ENCODE peak calls at places on chromosome 12, in eight cellular contexts. K is WTC11, O is cardiac fibroblast, T is spleen, G is stomach, D is glutamatergic neuron, P is kidney epithelial cell, V is fibroblast of mammary gland. N is an unnamed sample.

GRCh38 chr12:102479099-102479887 is 1.1 kb downstream of the IGF1 start:
- DNase-seq in O (no peak), T (no peak), P (no peak), K (no peak), V (no peak), D (no peak), G (no peak), N (no peak)

GRCh38 chr12:101207086-101207780 is 2.8 kb downstream of the SLC5A8 start:
- DNase-seq in G (no peak), T (no peak), O (no peak), K (no peak), D (no peak), P (no peak), V (no peak), N (no peak)

GRCh38 chr12:119423285-119423684 is 88.8 kb downstream of the CCDC60 start:
- DNase-seq in O (no peak), G (no peak), K (peak), P (no peak), V (no peak), D (peak), T (no peak), N (no peak)

GRCh38 chr12:104958946-104959841 is 1.1 kb upstream of the SLC41A2 start:
- DNase-seq in K (no peak), P (no peak), T (peak), V (peak), G (no peak), D (no peak), O (peak), N (no peak)

GRCh38 chr12:125533434-125534029 is 468.3 kb downstream of the AACS start:
- DNase-seq in O (no peak), D (peak), G (peak), P (no peak), T (no peak), K (peak), V (no peak), N (peak)

GRCh38 chr12:20627001-20627588 is 68.0 kb upstream of the SLCO1C1 start:
- DNase-seq in D (no peak), G (no peak), K (no peak), P (no peak), T (no peak), O (no peak), V (no peak), N (no peak)

GRCh38 chr12:131900397-131900796 is 6.0 kb downstream of the ULK1 start:
- DNase-seq in O (no peak), V (no peak), K (no peak), G (no peak), P (no peak), D (no peak), T (peak), N (no peak)

GRCh38 chr12:62767946-62768345 is 167.0 kb downstream of the PPM1H start:
- DNase-seq in K (no peak), T (no peak), G (no peak), D (no peak), V (no peak), P (no peak), O (no peak), N (no peak)

GRCh38 chr12:18723752-18724151 is 14.1 kb downstream of the PLCZ1 start:
- DNase-seq in K (no peak), V (peak), D (no peak), G (no peak), P (peak), O (peak), T (no peak), N (no peak)

GRCh38 chr12:119322324-119322723 is 12.2 kb upstream of the CCDC60 start:
- DNase-seq in P (no peak), O (no peak), D (no peak), V (no peak), G (no peak), T (no peak), K (no peak), N (no peak)

GRCh38 chr12:2677142-2677880 is 117.5 kb upstream of the FKBP4 start:
- DNase-seq in K (no peak), V (no peak), T (peak), O (no peak), D (no peak), G (no peak), P (no peak), N (no peak)

GRCh38 chr12:93379432-93380308 is 1.9 kb downstream of the NUDT4 start:
- DNase-seq in T (no peak), G (no peak), K (no peak), V (no peak), D (no peak), P (no peak), O (no peak), N (no peak)

GRCh38 chr12:69929531-69929930 is 104.5 kb downstream of the MYRFL start:
- DNase-seq in D (no peak), G (no peak), O (peak), P (no peak), T (no peak), K (no peak), V (peak), N (no peak)

GRCh38 chr12:56080556-56081138 is 682 bp downstream of the ERBB3 start:
- DNase-seq in G (peak), D (no peak), K (peak), V (no peak), T (no peak), P (no peak), O (no peak), N (peak)

GRCh38 chr12:7645395-7646177 is 20.1 kb downstream of the APOBEC1 start:
- DNase-seq in D (peak), T (no peak), P (no peak), O (peak), V (peak), G (no peak), K (peak), N (no peak)

GRCh38 chr12:5467941-5468340 is 36.0 kb downstream of the NTF3 start:
- DNase-seq in P (no peak), T (no peak), D (no peak), O (no peak), G (no peak), V (no peak), K (no peak), N (no peak)

GRCh38 chr12:20101046-20101445 is 267.3 kb upstream of the PDE3A start:
- DNase-seq in K (no peak), V (no peak), O (peak), P (no peak), T (no peak), D (no peak), G (no peak), N (no peak)

GRCh38 chr12:111437816-111438454 is 32.2 kb downstream of the SH2B3 start:
- DNase-seq in V (peak), D (no peak), O (peak), G (no peak), T (peak), P (peak), K (no peak), N (no peak)

GRCh38 chr12:38771871-38772270 is 133.5 kb downstream of the CPNE8 start:
- DNase-seq in V (no peak), P (no peak), G (no peak), K (no peak), O (peak), D (no peak), T (no peak), N (no peak)

GRCh38 chr12:122137681-122138080 is 36.3 kb downstream of the IL31 start:
- DNase-seq in G (no peak), O (no peak), K (peak), P (no peak), D (no peak), V (no peak), T (no peak), N (no peak)

GRCh38 chr12:54126696-54127537 is 61.9 kb downstream of the SMUG1 start:
- DNase-seq in T (peak), P (no peak), K (peak), O (no peak), G (peak), D (no peak), V (peak), N (no peak)

GRCh38 chr12:88642675-88643431 is 62.6 kb upstream of the KITLG start:
- DNase-seq in D (no peak), T (no peak), P (no peak), O (no peak), K (no peak), G (no peak), V (no peak), N (no peak)

GRCh38 chr12:121524196-121524930 is 56.5 kb downstream of the KDM2B start:
- DNase-seq in P (no peak), V (no peak), T (no peak), D (peak), G (no peak), O (no peak), K (no peak), N (no peak)

GRCh38 chr12:121532503-121533390 is 48.1 kb downstream of the KDM2B start:
- DNase-seq in G (no peak), K (no peak), O (peak), T (no peak), P (no peak), V (peak), D (no peak), N (no peak)

GRCh38 chr12:88166179-88166578 is 24.1 kb downstream of the TMTC3 start:
- DNase-seq in T (no peak), V (no peak), G (no peak), O (no peak), P (no peak), K (no peak), D (no peak), N (no peak)

GRCh38 chr12:81284137-81284536 is 206.3 kb downstream of the ACSS3 start:
- DNase-seq in V (peak), O (no peak), P (no peak), G (no peak), D (no peak), K (no peak), T (no peak), N (no peak)

GRCh38 chr12:95574799-95575452 is 23.6 kb upstream of the USP44 start:
- DNase-seq in P (no peak), D (no peak), G (no peak), K (no peak), O (peak), V (peak), T (no peak), N (no peak)

GRCh38 chr12:88946377-88946997 is 366.2 kb upstream of the KITLG start:
- DNase-seq in K (no peak), V (peak), T (no peak), P (no peak), D (no peak), O (peak), G (no peak), N (no peak)

GRCh38 chr12:49945394-49946080 is 5.0 kb upstream of the AQP2 start:
- DNase-seq in G (peak), D (peak), V (peak), K (peak), O (peak), T (peak), P (peak), N (peak)

GRCh38 chr12:53324113-53324778 is 2.8 kb upstream of the AAAS start:
- DNase-seq in D (peak), G (peak), V (no peak), K (no peak), P (no peak), T (peak), O (no peak), N (no peak)

GRCh38 chr12:89450922-89451321 is 73.7 kb downstream of the GALNT4 start:
- DNase-seq in K (no peak), T (no peak), G (no peak), O (peak), V (no peak), D (no peak), P (no peak), N (no peak)

GRCh38 chr12:32761716-32762115 is 6.0 kb upstream of the YARS2 start:
- DNase-seq in P (no peak), G (no peak), V (no peak), T (no peak), K (no peak), O (no peak), D (no peak), N (no peak)

GRCh38 chr12:56257491-56258067 is 605 bp downstream of the ANKRD52 start:
- DNase-seq in G (no peak), P (no peak), D (peak), V (peak), K (peak), O (peak), T (no peak), N (no peak)

GRCh38 chr12:96416033-96416790 is 16.0 kb upstream of the CDK17 start:
- DNase-seq in D (no peak), O (peak), G (no peak), V (peak), P (peak), T (no peak), K (no peak), N (no peak)

GRCh38 chr12:20367731-20368652 is at the start of gene PDE3A:
- DNase-seq in K (peak), V (peak), P (no peak), T (peak), O (peak), D (peak), G (no peak), N (peak)

GRCh38 chr12:26971963-26972362 is 33.7 kb downstream of the FGFR1OP2 start:
- DNase-seq in O (no peak), T (no peak), P (no peak), V (no peak), K (no peak), D (no peak), G (no peak), N (no peak)

GRCh38 chr12:108644743-108645120 is 11.0 kb upstream of the SELPLG start:
- DNase-seq in O (no peak), D (no peak), P (no peak), T (no peak), V (no peak), K (no peak), G (no peak), N (no peak)

GRCh38 chr12:68538722-68539614 is 71.7 kb upstream of the RAP1B start:
- DNase-seq in K (peak), P (no peak), O (peak), V (peak), T (no peak), D (no peak), G (peak), N (no peak)

GRCh38 chr12:3119745-3120660 is 42.8 kb downstream of the TSPAN9 start:
- DNase-seq in D (no peak), K (no peak), O (peak), G (no peak), P (no peak), T (no peak), V (peak), N (no peak)

DNA sequence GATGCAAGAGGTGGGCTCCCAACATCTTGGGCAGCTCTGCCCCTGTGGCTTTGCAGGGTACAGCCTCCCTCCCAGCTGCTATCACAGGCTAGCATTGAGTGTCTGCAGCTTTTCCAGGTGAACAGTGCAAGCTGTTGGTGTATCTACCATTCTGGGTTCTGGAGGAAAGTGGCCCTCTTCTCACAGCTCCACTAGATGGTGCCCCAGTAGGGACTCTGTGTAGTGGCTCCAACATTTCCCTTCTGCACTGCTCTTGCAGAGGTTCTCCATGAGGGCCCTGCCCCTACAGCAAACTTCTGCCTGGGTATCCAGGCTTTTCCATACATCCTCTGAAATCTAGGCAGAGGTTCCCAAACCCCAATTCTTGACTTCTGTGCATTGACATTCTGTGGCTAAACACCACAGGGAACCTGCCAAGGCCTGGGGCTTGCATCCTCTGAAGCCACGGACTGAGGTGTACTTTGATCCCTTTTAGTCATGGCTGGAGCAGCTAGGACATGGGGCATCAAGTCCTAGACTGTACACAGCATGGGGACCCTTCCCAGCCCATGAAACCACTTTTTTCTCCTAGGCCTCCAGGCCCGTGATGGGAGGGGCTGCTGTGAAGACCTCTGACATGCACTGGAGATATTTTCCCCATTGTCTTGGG is 24.0 kb upstream of the SLC38A1 start:
- DNase-seq in T (no peak), K (no peak), G (no peak), D (no peak), V (peak), O (peak), P (no peak), N (no peak)
- TF ChIP-seq CTCF in T (no peak), K (no peak), G (no peak), D (no peak), V (peak), O (peak), P (peak), N (no peak)

DNA sequence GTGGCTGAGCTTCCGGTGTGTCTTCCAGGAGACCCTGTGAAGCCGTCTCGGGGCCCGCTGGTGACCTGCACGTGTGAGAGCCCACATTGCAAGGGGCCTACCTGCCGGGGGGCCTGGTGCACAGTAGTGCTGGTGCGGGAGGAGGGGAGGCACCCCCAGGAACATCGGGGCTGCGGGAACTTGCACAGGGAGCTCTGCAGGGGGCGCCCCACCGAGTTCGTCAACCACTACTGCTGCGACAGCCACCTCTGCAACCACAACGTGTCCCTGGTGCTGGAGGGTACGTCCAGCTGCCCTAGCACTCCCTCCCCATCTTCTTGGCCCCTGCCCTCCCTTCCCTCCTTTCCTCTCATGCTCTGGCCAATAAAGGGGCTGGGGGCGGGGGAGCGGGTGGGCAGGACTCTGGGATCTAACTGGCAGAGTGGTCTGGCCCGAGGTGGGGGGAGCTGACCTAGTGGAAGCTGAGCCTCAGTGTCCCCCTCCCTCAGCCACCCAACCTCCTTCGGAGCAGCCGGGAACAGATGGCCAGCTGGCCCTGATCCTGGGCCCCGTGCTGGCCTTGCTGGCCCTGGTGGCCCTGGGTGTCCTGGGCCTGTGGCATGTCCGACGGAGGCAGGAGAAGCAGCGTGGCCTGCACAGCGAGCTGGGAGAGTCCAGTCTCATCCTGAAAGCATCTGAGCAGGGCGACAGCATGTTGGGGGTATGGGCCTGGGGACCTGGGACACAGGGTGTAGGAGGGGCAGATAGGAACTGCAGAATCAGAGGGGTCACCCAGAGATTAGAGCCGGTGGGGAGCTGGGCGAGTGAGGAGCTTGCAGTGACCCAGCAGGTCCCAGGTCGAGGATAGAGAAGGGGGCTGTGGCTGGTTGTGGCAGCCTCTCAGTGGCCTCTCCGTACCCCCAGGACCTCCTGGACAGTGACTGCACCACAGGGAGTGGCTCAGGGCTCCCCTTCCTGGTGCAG is 6.0 kb downstream of the ACVRL1 start:
- DNase-seq in K (peak), O (no peak), G (no peak), T (no peak), D (no peak), P (no peak), V (no peak), N (no peak)
- TF ChIP-seq CTCF in K (peak), O (no peak), G (no peak), T (peak), D (no peak), P (no peak), V (no peak), N (peak)

DNA sequence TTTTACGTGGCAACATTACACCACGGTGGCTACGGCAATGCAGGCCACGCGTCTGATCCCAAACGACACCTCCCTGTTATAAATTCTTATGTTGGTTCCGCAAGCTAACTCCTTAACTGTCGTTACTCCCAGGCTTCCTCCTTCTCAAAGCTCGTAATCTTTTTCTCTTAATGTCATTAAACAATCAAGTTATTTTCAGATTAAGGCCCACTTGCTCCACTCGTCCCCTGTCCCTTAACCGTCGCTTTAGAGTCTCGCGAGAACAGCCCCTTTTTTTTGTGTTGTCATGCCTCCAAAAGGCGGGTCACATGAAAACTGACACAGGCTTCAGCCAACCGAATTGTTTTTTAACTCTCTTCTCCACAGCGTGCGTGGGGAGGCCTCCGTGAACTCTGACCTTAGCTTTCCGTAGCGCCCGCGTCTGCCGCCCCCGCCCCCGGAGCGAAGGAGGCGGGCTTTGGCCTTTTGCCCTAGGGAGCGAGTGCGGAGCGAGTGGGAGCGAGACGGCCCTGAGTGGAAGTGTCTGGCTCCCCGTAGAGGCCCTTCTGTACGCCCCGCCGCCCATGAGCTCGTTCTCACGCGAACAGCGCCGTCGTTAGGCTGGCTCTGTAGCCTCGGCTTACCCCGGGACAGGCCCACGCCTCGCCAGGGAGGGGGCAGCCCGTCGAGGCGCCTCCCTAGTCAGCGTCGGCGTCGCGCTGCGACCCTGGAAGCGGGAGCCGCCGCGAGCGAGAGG is at the start of gene CAND1:
- DNase-seq in K (peak), D (peak), P (peak), T (peak), V (peak), O (peak), G (peak), N (peak)
- TF ChIP-seq CTCF in K (no peak), D (no peak), P (peak), T (peak), V (no peak), O (no peak), G (peak), N (peak)

GRCh38 chr12:1591029-1591428 is 3.4 kb downstream of the FBXL14 start:
- DNase-seq in P (no peak), T (no peak), V (peak), D (no peak), G (no peak), O (no peak), K (no peak), N (no peak)
- TF ChIP-seq CTCF in P (peak), T (no peak), V (peak), D (no peak), G (no peak), O (peak), K (no peak), N (no peak)

DNA sequence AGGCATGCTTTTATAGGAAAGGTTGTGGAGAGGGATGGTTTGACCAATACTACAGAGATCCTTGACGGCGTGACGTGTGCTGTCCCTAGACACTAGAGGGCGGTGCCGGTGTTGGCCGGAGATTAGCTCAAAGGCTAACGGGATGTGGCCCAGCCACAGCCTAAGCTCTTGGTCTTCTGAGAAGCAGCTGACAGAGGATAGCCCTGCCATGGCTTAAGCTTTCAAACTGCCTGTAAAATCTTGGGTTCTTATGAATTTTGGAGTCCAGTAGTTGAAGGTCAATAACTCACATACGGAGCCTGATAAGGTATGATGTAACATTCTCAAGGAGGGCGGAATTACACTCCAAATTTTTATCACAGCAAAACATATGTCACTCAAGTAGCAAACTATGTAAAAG is 515.7 kb upstream of the ATXN7L3B start:
- DNase-seq in G (peak), T (peak), D (peak), P (peak), O (peak), V (peak), K (peak), N (peak)
- TF ChIP-seq CTCF in G (peak), T (no peak), D (peak), P (peak), O (peak), V (peak), K (peak), N (peak)

GRCh38 chr12:87021400-87021799 is 765.2 kb upstream of the MGAT4C start:
- DNase-seq in V (no peak), O (no peak), P (no peak), D (no peak), G (no peak), K (no peak), T (no peak), N (no peak)
- TF ChIP-seq CTCF in V (no peak), O (no peak), P (no peak), D (no peak), G (no peak), K (no peak), T (no peak), N (no peak)

N was measured in progenitor cell of endocrine pancreas.